ENCODE peak calls at places on chromosome 12, in eight cellular contexts. One of them, this sample, is unnamed.

GRCh38 chr12:81077686-81078441 is at the start of gene ACSS3:
- DNase-seq in AG09309: no peak
- DNase-seq in lung: peak
- DNase-seq in lower leg skin: peak
- DNase-seq in AG04450: no peak
- DNase-seq in fibroblast of the aortic adventitia: peak
- DNase-seq in CD4-positive, alpha-beta T cell: no peak
- DNase-seq in spleen: no peak
- DNase-seq in this sample: peak

GRCh38 chr12:109449845-109450532 is 27.1 kb downstream of the KCTD10 start:
- DNase-seq in AG04450: no peak
- DNase-seq in lower leg skin: no peak
- DNase-seq in AG09309: no peak
- DNase-seq in spleen: no peak
- DNase-seq in fibroblast of the aortic adventitia: no peak
- DNase-seq in lung: no peak
- DNase-seq in CD4-positive, alpha-beta T cell: no peak
- DNase-seq in this sample: no peak

GRCh38 chr12:89648211-89648930 is 60.3 kb downstream of the ATP2B1 start:
- DNase-seq in lower leg skin: no peak
- DNase-seq in spleen: no peak
- DNase-seq in fibroblast of the aortic adventitia: peak
- DNase-seq in lung: no peak
- DNase-seq in CD4-positive, alpha-beta T cell: no peak
- DNase-seq in AG04450: no peak
- DNase-seq in AG09309: no peak
- DNase-seq in this sample: no peak

GRCh38 chr12:122029620-122030426 is 8.1 kb downstream of the BCL7A start:
- DNase-seq in fibroblast of the aortic adventitia: no peak
- DNase-seq in AG04450: no peak
- DNase-seq in CD4-positive, alpha-beta T cell: no peak
- DNase-seq in lower leg skin: no peak
- DNase-seq in AG09309: no peak
- DNase-seq in lung: peak
- DNase-seq in spleen: no peak
- DNase-seq in this sample: no peak

GRCh38 chr12:127964717-127965116 is 302.3 kb upstream of the TMEM132C start:
- DNase-seq in lung: no peak
- DNase-seq in AG04450: no peak
- DNase-seq in AG09309: no peak
- DNase-seq in CD4-positive, alpha-beta T cell: no peak
- DNase-seq in lower leg skin: no peak
- DNase-seq in spleen: no peak
- DNase-seq in fibroblast of the aortic adventitia: peak
- DNase-seq in this sample: no peak

GRCh38 chr12:94571556-94571955 is 78.8 kb downstream of the TMCC3 start:
- DNase-seq in AG09309: no peak
- DNase-seq in AG04450: peak
- DNase-seq in spleen: no peak
- DNase-seq in CD4-positive, alpha-beta T cell: no peak
- DNase-seq in fibroblast of the aortic adventitia: peak
- DNase-seq in lower leg skin: no peak
- DNase-seq in lung: no peak
- DNase-seq in this sample: no peak

GRCh38 chr12:48818831-48819590 is 715 bp downstream of the CACNB3 start:
- DNase-seq in CD4-positive, alpha-beta T cell: peak
- DNase-seq in fibroblast of the aortic adventitia: no peak
- DNase-seq in AG09309: no peak
- DNase-seq in spleen: no peak
- DNase-seq in lower leg skin: no peak
- DNase-seq in lung: no peak
- DNase-seq in AG04450: no peak
- DNase-seq in this sample: no peak

GRCh38 chr12:45762185-45763110 is 32.9 kb downstream of the ARID2 start:
- DNase-seq in AG09309: peak
- DNase-seq in fibroblast of the aortic adventitia: peak
- DNase-seq in CD4-positive, alpha-beta T cell: no peak
- DNase-seq in lower leg skin: no peak
- DNase-seq in lung: no peak
- DNase-seq in spleen: no peak
- DNase-seq in AG04450: peak
- DNase-seq in this sample: no peak

GRCh38 chr12:49924847-49925246 is 21.1 kb upstream of the FAIM2 start:
- DNase-seq in fibroblast of the aortic adventitia: no peak
- DNase-seq in AG04450: no peak
- DNase-seq in CD4-positive, alpha-beta T cell: no peak
- DNase-seq in AG09309: no peak
- DNase-seq in lower leg skin: no peak
- DNase-seq in lung: no peak
- DNase-seq in spleen: peak
- DNase-seq in this sample: no peak

GRCh38 chr12:62834971-62835547 is 99.9 kb downstream of the PPM1H start:
- DNase-seq in CD4-positive, alpha-beta T cell: no peak
- DNase-seq in lower leg skin: no peak
- DNase-seq in AG09309: peak
- DNase-seq in spleen: no peak
- DNase-seq in AG04450: no peak
- DNase-seq in fibroblast of the aortic adventitia: peak
- DNase-seq in lung: no peak
- DNase-seq in this sample: no peak

GRCh38 chr12:66541446-66541845 is 137.4 kb downstream of the GRIP1 start:
- DNase-seq in fibroblast of the aortic adventitia: no peak
- DNase-seq in AG04450: no peak
- DNase-seq in spleen: no peak
- DNase-seq in CD4-positive, alpha-beta T cell: no peak
- DNase-seq in lower leg skin: no peak
- DNase-seq in lung: no peak
- DNase-seq in AG09309: no peak
- DNase-seq in this sample: no peak

DNA sequence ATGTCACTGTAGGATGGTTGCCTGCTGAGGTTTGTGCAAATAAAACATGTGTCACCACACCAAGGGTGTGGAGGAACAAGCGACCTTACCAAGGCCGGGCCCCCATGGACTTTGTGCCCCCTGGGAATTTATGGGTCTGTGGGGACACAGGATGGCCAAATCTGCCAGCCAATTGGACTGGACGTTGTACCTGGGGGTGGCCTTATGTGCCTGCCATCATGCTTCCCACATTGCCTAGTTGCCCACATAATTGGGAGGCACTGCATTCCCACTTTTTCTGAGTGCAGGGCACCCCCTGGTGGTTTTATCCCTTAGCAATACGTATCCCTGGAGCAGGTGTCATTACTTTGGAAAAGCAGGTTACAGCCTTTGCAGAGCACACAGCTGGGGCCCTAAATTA is 92.6 kb upstream of the TMPO start:
- DNase-seq in AG04450: no peak
- DNase-seq in fibroblast of the aortic adventitia: no peak
- DNase-seq in lower leg skin: no peak
- DNase-seq in CD4-positive, alpha-beta T cell: no peak
- DNase-seq in lung: no peak
- DNase-seq in spleen: no peak
- DNase-seq in AG09309: no peak
- DNase-seq in this sample: no peak
- TF ChIP-seq CTCF in AG04450: peak
- TF ChIP-seq CTCF in fibroblast of the aortic adventitia: peak
- TF ChIP-seq CTCF in lower leg skin: no peak
- TF ChIP-seq CTCF in CD4-positive, alpha-beta T cell: no peak
- TF ChIP-seq CTCF in lung: no peak
- TF ChIP-seq CTCF in spleen: no peak
- TF ChIP-seq CTCF in AG09309: peak
- TF ChIP-seq CTCF in this sample: no peak

DNA sequence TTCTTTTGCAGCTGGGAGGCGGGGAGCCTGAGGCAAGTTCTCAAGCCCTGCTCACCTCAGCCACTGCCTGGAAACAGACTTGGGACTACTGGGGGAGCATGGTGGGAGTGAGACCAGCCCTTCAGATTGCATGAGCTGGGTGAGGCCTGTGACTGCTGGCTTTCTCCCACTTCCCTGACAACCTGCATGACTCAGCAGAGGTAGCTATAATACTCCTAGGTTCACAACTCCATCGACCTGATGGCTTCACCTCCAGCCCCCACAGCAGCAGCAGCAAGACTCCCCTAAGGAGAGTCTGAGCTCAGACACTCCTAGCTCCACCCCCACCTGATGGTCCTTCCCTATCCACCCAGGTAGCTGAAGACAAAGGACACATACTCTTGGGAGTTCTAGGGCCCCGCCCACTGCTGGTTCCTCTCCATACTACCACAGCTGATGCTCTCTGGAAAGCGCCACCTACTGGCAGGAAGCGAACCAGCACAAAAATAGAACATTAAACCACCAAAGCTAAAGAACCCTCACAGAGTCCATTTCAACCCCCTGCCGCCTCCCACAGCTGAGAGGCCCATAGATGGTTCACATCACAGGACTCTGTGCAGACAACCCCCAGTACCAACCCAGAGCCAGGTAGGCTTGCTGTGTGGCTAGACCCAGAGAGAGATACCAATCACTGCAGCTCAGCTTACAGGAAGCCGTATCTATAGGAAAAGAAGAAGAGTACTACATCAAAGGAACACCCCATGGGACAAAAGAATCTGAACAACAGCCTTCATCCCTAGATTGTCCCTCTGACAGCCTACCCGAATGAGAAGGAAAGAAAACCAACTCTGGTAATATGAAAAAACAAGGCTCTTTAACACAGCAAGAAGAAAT is 68.7 kb downstream of the RPAP3 start:
- DNase-seq in fibroblast of the aortic adventitia: peak
- DNase-seq in AG04450: no peak
- DNase-seq in lung: peak
- DNase-seq in AG09309: no peak
- DNase-seq in CD4-positive, alpha-beta T cell: no peak
- DNase-seq in spleen: peak
- DNase-seq in lower leg skin: no peak
- DNase-seq in this sample: no peak
- TF ChIP-seq CTCF in fibroblast of the aortic adventitia: peak
- TF ChIP-seq CTCF in AG04450: peak
- TF ChIP-seq CTCF in lung: peak
- TF ChIP-seq CTCF in AG09309: peak
- TF ChIP-seq CTCF in CD4-positive, alpha-beta T cell: peak
- TF ChIP-seq CTCF in spleen: peak
- TF ChIP-seq CTCF in lower leg skin: no peak
- TF ChIP-seq CTCF in this sample: peak

DNA sequence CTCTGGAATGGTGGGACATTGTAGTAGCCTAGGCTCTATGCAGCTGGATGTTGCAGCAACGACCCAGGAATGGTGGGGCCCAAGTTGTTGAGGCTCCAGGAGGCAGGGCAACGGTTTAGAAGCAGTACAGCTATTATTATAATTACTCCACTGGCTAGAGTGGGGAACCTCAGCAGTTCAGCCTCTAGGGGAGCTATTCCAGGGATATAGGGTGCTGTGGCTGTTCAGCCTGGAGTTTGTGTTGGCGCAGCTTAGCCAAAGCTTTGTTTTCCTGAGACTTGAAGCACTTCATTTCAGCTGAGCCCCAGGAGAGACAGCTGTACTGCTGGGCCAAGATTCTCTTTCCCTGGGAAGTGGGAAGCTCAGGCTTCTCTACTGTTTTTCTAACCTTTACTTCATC is 1023.0 kb upstream of the ATXN7L3B start:
- DNase-seq in fibroblast of the aortic adventitia: no peak
- DNase-seq in lower leg skin: no peak
- DNase-seq in CD4-positive, alpha-beta T cell: no peak
- DNase-seq in lung: no peak
- DNase-seq in AG04450: no peak
- DNase-seq in spleen: no peak
- DNase-seq in AG09309: no peak
- DNase-seq in this sample: no peak
- TF ChIP-seq CTCF in fibroblast of the aortic adventitia: no peak
- TF ChIP-seq CTCF in lower leg skin: no peak
- TF ChIP-seq CTCF in CD4-positive, alpha-beta T cell: no peak
- TF ChIP-seq CTCF in lung: no peak
- TF ChIP-seq CTCF in AG04450: no peak
- TF ChIP-seq CTCF in spleen: no peak
- TF ChIP-seq CTCF in AG09309: no peak
- TF ChIP-seq CTCF in this sample: no peak

DNA sequence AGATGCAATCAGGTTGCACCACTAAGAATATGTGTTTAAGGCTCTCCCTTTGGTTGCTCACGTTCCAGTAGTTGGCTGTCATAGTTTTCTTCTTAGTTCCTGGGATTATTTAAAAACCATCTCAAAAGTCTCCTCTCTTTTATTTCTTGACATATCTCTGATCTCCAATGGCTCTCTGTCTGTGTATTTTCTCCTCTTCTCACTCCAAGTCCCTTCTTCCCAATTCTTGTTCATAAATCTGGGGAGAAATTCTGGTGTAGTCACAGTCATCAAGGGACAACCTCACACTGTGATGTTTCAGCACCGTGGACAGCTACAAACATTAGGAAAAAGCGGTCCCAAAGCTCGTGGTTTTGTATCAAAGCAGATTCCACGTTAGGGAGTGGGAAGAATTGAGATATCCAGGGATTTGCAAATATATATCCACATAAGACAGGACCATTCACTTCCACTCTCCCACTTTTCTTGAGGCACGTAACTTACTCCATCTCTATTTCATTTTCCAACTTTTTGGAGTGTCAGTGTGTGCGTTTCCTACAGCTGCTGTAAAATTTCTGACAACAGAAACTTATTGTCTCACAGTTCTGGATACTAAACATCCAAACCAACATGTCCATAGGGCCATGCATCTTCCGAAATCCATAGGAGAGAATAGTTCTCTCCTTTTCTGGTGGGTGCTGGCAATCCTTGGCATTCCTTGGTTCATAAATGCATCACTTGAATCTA is 80.6 kb upstream of the TMEM233 start:
- DNase-seq in CD4-positive, alpha-beta T cell: no peak
- DNase-seq in fibroblast of the aortic adventitia: peak
- DNase-seq in lung: no peak
- DNase-seq in AG04450: no peak
- DNase-seq in AG09309: no peak
- DNase-seq in lower leg skin: no peak
- DNase-seq in spleen: no peak
- DNase-seq in this sample: no peak
- TF ChIP-seq CTCF in CD4-positive, alpha-beta T cell: no peak
- TF ChIP-seq CTCF in fibroblast of the aortic adventitia: no peak
- TF ChIP-seq CTCF in lung: no peak
- TF ChIP-seq CTCF in AG04450: no peak
- TF ChIP-seq CTCF in AG09309: no peak
- TF ChIP-seq CTCF in lower leg skin: no peak
- TF ChIP-seq CTCF in spleen: no peak
- TF ChIP-seq CTCF in this sample: no peak

This sample was measured in osteocyte.